ENCODE peak calls at places on chromosome 4, in ten cellular contexts. Y is effector CD4-positive, alpha-beta T cell; P is kidney epithelial cell; T is activated T-helper 1 cell treated with anti-CD3 and anti-CD28 coated beads, Interleukin-12 subunit alpha, Interleukin-12 subunit beta, Interleukin-2, Interleukin-4 antibody, amounts not matched to agents 30 ng/mL and 10 ng/mL and 1 ng/mL, durations not matched to agents 14 hours and 24 hours and 36 hours; O is NCI-H2029; V is uterus; B is stimulated activated CD8-positive, alpha-beta memory T cell treated with anti-CD3 and anti-CD28 coated beads, Interleukin-4, amount 100 ng/mL, for 4 hours; Z is HepG2; M is cardiac muscle cell; R is gastrocnemius medialis. H is an unnamed sample.

GRCh38 chr4:176001171-176002006 is 64.3 kb upstream of the WDR17 start:
- DNase-seq in M (peak), B (no peak), T (no peak), Y (no peak), Z (no peak), R (no peak), O (no peak), P (peak), V (peak), H (no peak)

GRCh38 chr4:83112678-83113428 is 1.7 kb downstream of the PLAC8 start:
- DNase-seq in R (no peak), T (peak), M (no peak), V (no peak), O (peak), B (no peak), Y (no peak), Z (peak), P (no peak), H (peak)

GRCh38 chr4:155578219-155578618 is 88.4 kb upstream of the GUCY1A1 start:
- DNase-seq in Z (no peak), R (no peak), M (peak), P (no peak), Y (no peak), B (no peak), V (no peak), T (no peak), O (no peak), H (no peak)

GRCh38 chr4:55446578-55446922 is 50.8 kb downstream of the TMEM165 start:
- DNase-seq in P (no peak), M (no peak), Y (no peak), R (no peak), T (no peak), V (no peak), O (no peak), B (no peak), Z (no peak), H (no peak)

GRCh38 chr4:121711263-121712000 is 14.7 kb upstream of the ANXA5 start:
- DNase-seq in R (peak), O (no peak), V (peak), M (peak), Z (peak), B (no peak), P (peak), Y (no peak), T (peak), H (peak)

GRCh38 chr4:20368926-20369325 is 117.2 kb downstream of the SLIT2 start:
- DNase-seq in V (no peak), B (no peak), R (no peak), Y (no peak), Z (no peak), T (no peak), P (no peak), O (no peak), M (peak), H (no peak)

GRCh38 chr4:52368895-52369294 is 290.2 kb downstream of the USP46 start:
- DNase-seq in R (no peak), T (no peak), M (no peak), Z (peak), O (peak), P (no peak), B (no peak), Y (no peak), V (no peak), H (no peak)

GRCh38 chr4:126874533-126874932 is 758.2 kb upstream of the INTU start:
- DNase-seq in V (no peak), Z (no peak), O (no peak), M (no peak), Y (no peak), P (no peak), T (no peak), R (no peak), B (no peak), H (no peak)

GRCh38 chr4:100826808-100827548 is 309.2 kb upstream of the EMCN start:
- DNase-seq in Z (no peak), R (no peak), P (no peak), V (no peak), M (no peak), T (no peak), O (no peak), B (no peak), Y (no peak), H (no peak)

GRCh38 chr4:566035-566434 is 10.1 kb downstream of the TMEM271 start:
- DNase-seq in V (no peak), P (no peak), R (no peak), T (no peak), Z (no peak), O (no peak), B (no peak), Y (no peak), M (no peak), H (no peak)

GRCh38 chr4:181860157-181860556 is 383.0 kb upstream of the TENM3 start:
- DNase-seq in V (no peak), R (no peak), M (peak), O (no peak), P (no peak), B (no peak), T (no peak), Z (no peak), Y (no peak), H (no peak)

GRCh38 chr4:143382539-143382938 is 45.9 kb downstream of the GAB1 start:
- DNase-seq in Z (no peak), P (no peak), O (no peak), R (no peak), T (no peak), V (no peak), B (no peak), M (peak), Y (no peak), H (no peak)

GRCh38 chr4:186723207-186724047 is at the start of gene FAT1:
- DNase-seq in Y (no peak), B (no peak), Z (peak), T (no peak), M (peak), P (no peak), O (peak), R (peak), V (peak), H (peak)

GRCh38 chr4:4950891-4951290 is 68.4 kb downstream of the CYTL1 start:
- DNase-seq in B (no peak), P (no peak), T (no peak), Y (no peak), R (no peak), V (no peak), O (no peak), M (no peak), Z (no peak), H (no peak)

GRCh38 chr4:173857828-173858227 is 327.8 kb upstream of the HAND2 start:
- DNase-seq in O (no peak), M (no peak), T (no peak), Y (no peak), B (no peak), Z (no peak), P (no peak), R (no peak), V (no peak), H (no peak)

GRCh38 chr4:164956766-164957643 is 20.5 kb downstream of the TRIM61 start:
- DNase-seq in B (peak), P (peak), M (peak), V (peak), T (peak), R (peak), O (peak), Z (no peak), Y (peak), H (no peak)

GRCh38 chr4:181085584-181085983 is 1157.6 kb upstream of the TENM3 start:
- DNase-seq in M (no peak), R (no peak), O (no peak), Z (no peak), B (no peak), Y (no peak), V (no peak), T (no peak), P (no peak), H (no peak)

GRCh38 chr4:8773124-8773931 is 98.3 kb downstream of the HMX1 start:
- DNase-seq in P (no peak), V (no peak), Z (no peak), O (no peak), Y (no peak), R (peak), B (no peak), T (no peak), M (no peak), H (no peak)

GRCh38 chr4:15161439-15161838 is 159.2 kb downstream of the CPEB2 start:
- DNase-seq in Z (no peak), R (no peak), P (no peak), M (no peak), T (no peak), B (no peak), V (no peak), Y (no peak), O (no peak), H (no peak)

GRCh38 chr4:155591201-155591600 is 75.4 kb upstream of the GUCY1A1 start:
- DNase-seq in M (no peak), Y (no peak), R (no peak), O (no peak), V (no peak), Z (no peak), B (no peak), P (no peak), T (no peak), H (no peak)

GRCh38 chr4:108483077-108483476 is 137.3 kb upstream of the RPL34 start:
- DNase-seq in R (no peak), O (no peak), V (no peak), P (no peak), M (no peak), T (no peak), B (no peak), Y (no peak), Z (no peak), H (no peak)

GRCh38 chr4:88738714-88739366 is 41.2 kb upstream of the NAP1L5 start:
- DNase-seq in O (no peak), P (no peak), T (no peak), B (no peak), M (no peak), Z (no peak), V (no peak), R (no peak), Y (no peak), H (no peak)

GRCh38 chr4:78293348-78293747 is 236.2 kb downstream of the FRAS1 start:
- DNase-seq in Y (no peak), R (no peak), Z (no peak), P (no peak), M (peak), V (no peak), O (no peak), T (no peak), B (no peak), H (no peak)

GRCh38 chr4:3261411-3262207 is 12.7 kb downstream of the MSANTD1 start:
- DNase-seq in R (no peak), Y (no peak), T (no peak), M (no peak), B (no peak), O (no peak), V (no peak), P (no peak), Z (no peak), H (no peak)

GRCh38 chr4:153538408-153539057 is 72.4 kb downstream of the TMEM131L start:
- DNase-seq in R (peak), Z (no peak), B (no peak), Y (no peak), P (no peak), V (peak), M (peak), O (no peak), T (no peak), H (no peak)

GRCh38 chr4:39814403-39815185 is 116.7 kb downstream of the UBE2K start:
- DNase-seq in M (peak), Z (peak), R (no peak), Y (no peak), T (no peak), B (no peak), P (no peak), V (no peak), O (no peak), H (no peak)

GRCh38 chr4:41192136-41192535 is 22.2 kb downstream of the APBB2 start:
- DNase-seq in B (no peak), T (no peak), M (peak), V (no peak), Y (no peak), Z (no peak), P (no peak), R (no peak), O (no peak), H (no peak)

GRCh38 chr4:146371812-146372211 is 149.9 kb downstream of the SLC10A7 start:
- DNase-seq in P (no peak), M (peak), Y (no peak), Z (no peak), T (no peak), R (no peak), B (no peak), O (no peak), V (no peak), H (no peak)

GRCh38 chr4:6109842-6110560 is 90.3 kb downstream of the JAKMIP1 start:
- DNase-seq in T (no peak), Y (no peak), M (no peak), O (peak), V (no peak), B (no peak), P (no peak), R (no peak), Z (peak), H (peak)

H was measured in HT-29.